ENCODE peak calls at places on chromosomes 7 and 10, in ten cellular contexts. U, V, K, A, C, O, Z, B, Y and R are unnamed samples.

GRCh38 chr7:33922820-33923219 is 17.5 kb downstream of the BMPER start:
- DNase-seq in U (no peak), V (no peak), K (no peak), A (no peak), C (no peak), O (no peak), Z (no peak), B (no peak), Y (no peak), R (no peak)

GRCh38 chr7:44052771-44053365 is 8.4 kb downstream of the DBNL start:
- DNase-seq in U (no peak), V (peak), K (no peak), A (no peak), C (no peak), O (no peak), Z (no peak), B (no peak), Y (no peak), R (peak)

GRCh38 chr7:39936786-39937185 is 13.3 kb upstream of the CDK13 start:
- DNase-seq in U (no peak), V (no peak), K (no peak), A (no peak), C (no peak), O (no peak), Z (no peak), B (no peak), Y (no peak), R (no peak)

GRCh38 chr7:45659496-45660139 is 85.5 kb downstream of the ADCY1 start:
- DNase-seq in U (no peak), V (no peak), K (no peak), A (no peak), C (no peak), O (peak), Z (no peak), B (no peak), Y (no peak), R (no peak)

GRCh38 chr10:86758231-86759072 is 2.0 kb downstream of the BMPR1A start:
- DNase-seq in U (peak), V (no peak), K (no peak), A (no peak), C (peak), O (no peak), Z (no peak), B (no peak), Y (no peak), R (no peak)

GRCh38 chr10:7283246-7283645 is 127.6 kb downstream of the SFMBT2 start:
- DNase-seq in U (no peak), V (no peak), K (no peak), A (no peak), C (no peak), O (no peak), Z (no peak), B (no peak), Y (no peak), R (no peak)

GRCh38 chr7:144842377-144842851 is 6.6 kb upstream of the TPK1 start:
- DNase-seq in U (no peak), V (peak), K (no peak), A (no peak), C (peak), O (no peak), Z (peak), B (peak), Y (no peak), R (peak)

GRCh38 chr7:27153526-27153925 is 1.1 kb upstream of the HOXA3 start:
- DNase-seq in U (no peak), V (no peak), K (no peak), A (no peak), C (no peak), O (peak), Z (no peak), B (peak), Y (no peak), R (no peak)

GRCh38 chr10:63547628-63548356 is 26.6 kb downstream of the REEP3 start:
- DNase-seq in U (peak), V (no peak), K (no peak), A (no peak), C (peak), O (no peak), Z (no peak), B (no peak), Y (no peak), R (no peak)

GRCh38 chr10:80407836-80408197 is 534 bp upstream of the PRXL2A start:
- DNase-seq in U (no peak), V (no peak), K (peak), A (no peak), C (no peak), O (peak), Z (peak), B (no peak), Y (no peak), R (peak)